ENCODE peak calls at places on chromosomes 4 and X, in ten cellular contexts. Q is CD4-positive, alpha-beta memory T cell; E is immature natural killer cell; U is neural crest cell; Y is AG04450; I is left ventricle myocardium inferior; F is EL; W is fibroblast of the conjunctiva; G is stimulated activated CD4-positive, alpha-beta T cell treated with anti-CD3 and anti-CD28 coated beads, Interleukin-2, amount 100 ng/mL, for 48 hours; N is activated CD4-positive, alpha-beta T cell treated with anti-CD3 and anti-CD28 coated beads, Interleukin-2, amount 50 U/mL, for 24 hours. D is an unnamed sample.

GRCh38 chr4:129526812-129527211 is 430.9 kb downstream of the C4orf33 start:
- DNase-seq in Q (no peak), E (no peak), U (no peak), Y (no peak), I (no peak), F (peak), W (no peak), G (no peak), N (no peak), D (no peak)

GRCh38 chr4:3292571-3293409 is at the start of gene RGS12:
- DNase-seq in Q (peak), E (peak), U (peak), Y (peak), I (peak), F (peak), W (peak), G (peak), N (peak), D (peak)

GRCh38 chrX:41148553-41148952 is 63.3 kb downstream of the USP9X start:
- DNase-seq in Q (no peak), E (no peak), U (no peak), Y (peak), I (no peak), F (peak), W (peak), G (no peak), N (no peak), D (no peak)

GRCh38 chr4:146059865-146060264 is 115.7 kb upstream of the LSM6 start:
- DNase-seq in Q (no peak), E (no peak), U (no peak), Y (no peak), I (no peak), F (no peak), W (no peak), G (no peak), N (no peak), D (no peak)

GRCh38 chr4:159677521-159677920 is 574.6 kb downstream of the RAPGEF2 start:
- DNase-seq in Q (no peak), E (no peak), U (no peak), Y (no peak), I (no peak), F (no peak), W (no peak), G (no peak), N (no peak), D (no peak)

GRCh38 chrX:110944323-110944761 is 148.7 kb upstream of the CHRDL1 start:
- DNase-seq in Q (no peak), E (no peak), U (no peak), Y (no peak), I (no peak), F (no peak), W (no peak), G (no peak), N (no peak), D (no peak)

GRCh38 chr4:70280567-70280966 is 38.2 kb downstream of the CSN3 start:
- DNase-seq in Q (no peak), E (no peak), U (no peak), Y (no peak), I (no peak), F (no peak), W (no peak), G (no peak), N (no peak), D (no peak)

GRCh38 chrX:96684339-96685204 is at the start of gene DIAPH2:
- DNase-seq in Q (peak), E (peak), U (peak), Y (peak), I (peak), F (peak), W (peak), G (peak), N (peak), D (peak)

GRCh38 chr4:138263438-138263837 is 21.3 kb upstream of the SLC7A11 start:
- DNase-seq in Q (no peak), E (no peak), U (no peak), Y (no peak), I (no peak), F (no peak), W (no peak), G (no peak), N (no peak), D (no peak)

GRCh38 chr4:28842271-28842670 is 1877.9 kb upstream of the PCDH7 start:
- DNase-seq in Q (no peak), E (no peak), U (no peak), Y (no peak), I (no peak), F (no peak), W (no peak), G (no peak), N (no peak), D (no peak)

GRCh38 chr4:70544279-70544870 is 26.0 kb downstream of the AMTN start:
- DNase-seq in Q (no peak), E (no peak), U (no peak), Y (no peak), I (no peak), F (peak), W (no peak), G (no peak), N (no peak), D (no peak)

GRCh38 chrX:14936561-14936960 is 63.3 kb downstream of the MOSPD2 start:
- DNase-seq in Q (no peak), E (no peak), U (no peak), Y (peak), I (no peak), F (peak), W (peak), G (no peak), N (no peak), D (no peak)

GRCh38 chr4:86963697-86964096 is 28.9 kb downstream of the AFF1 start:
- DNase-seq in Q (no peak), E (no peak), U (no peak), Y (no peak), I (no peak), F (no peak), W (no peak), G (no peak), N (no peak), D (no peak)

GRCh38 chr4:48079972-48080391 is 54.1 kb downstream of the TXK start:
- DNase-seq in Q (no peak), E (no peak), U (no peak), Y (no peak), I (no peak), F (peak), W (no peak), G (no peak), N (no peak), D (no peak)